ENCODE peak calls at places on chromosomes 6 and 20, in ten cellular contexts. N, V, A, S, Z, E, G, Y, D and F are unnamed samples.

GRCh38 chr6:20565291-20565690 is 31.0 kb downstream of the CDKAL1 start:
- DNase-seq in N (no peak), V (no peak), A (no peak), S (no peak), Z (no peak), E (no peak), G (no peak), Y (no peak), D (no peak), F (no peak)

GRCh38 chr6:13536796-13537526 is 37.4 kb upstream of the SIRT5 start:
- DNase-seq in N (no peak), V (no peak), A (no peak), S (no peak), Z (no peak), E (no peak), G (peak), Y (no peak), D (no peak), F (no peak)

GRCh38 chr20:20802328-20802727 is 89.9 kb upstream of the RALGAPA2 start:
- DNase-seq in N (no peak), V (no peak), A (no peak), S (no peak), Z (no peak), E (no peak), G (no peak), Y (no peak), D (no peak), F (no peak)

GRCh38 chr20:25063981-25064380 is 6.0 kb upstream of the ACSS1 start:
- DNase-seq in N (no peak), V (no peak), A (no peak), S (no peak), Z (no peak), E (no peak), G (no peak), Y (no peak), D (no peak), F (no peak)

GRCh38 chr20:17014217-17014616 is 212.6 kb upstream of the PCSK2 start:
- DNase-seq in N (no peak), V (no peak), A (no peak), S (peak), Z (no peak), E (no peak), G (no peak), Y (no peak), D (no peak), F (no peak)

GRCh38 chr6:83605517-83605916 is 93.2 kb downstream of the PRSS35 start:
- DNase-seq in N (no peak), V (no peak), A (no peak), S (no peak), Z (no peak), E (no peak), G (no peak), Y (no peak), D (no peak), F (no peak)

GRCh38 chr6:159815410-159815809 is 15.3 kb downstream of the PNLDC1 start:
- DNase-seq in N (no peak), V (no peak), A (no peak), S (no peak), Z (no peak), E (no peak), G (no peak), Y (no peak), D (no peak), F (no peak)

GRCh38 chr20:9142809-9143208 is 73.9 kb downstream of the PLCB4 start:
- DNase-seq in N (no peak), V (no peak), A (no peak), S (no peak), Z (no peak), E (no peak), G (no peak), Y (no peak), D (no peak), F (no peak)

GRCh38 chr6:14664616-14665315 is 547.2 kb downstream of the CD83 start:
- DNase-seq in N (no peak), V (no peak), A (no peak), S (peak), Z (no peak), E (peak), G (no peak), Y (peak), D (no peak), F (no peak)

GRCh38 chr6:105591053-105591452 is 188.2 kb upstream of the PREP start:
- DNase-seq in N (no peak), V (no peak), A (no peak), S (no peak), Z (no peak), E (peak), G (no peak), Y (no peak), D (no peak), F (peak)

GRCh38 chr20:29689411-29690225 is 1567.8 kb upstream of the DEFB115 start:
- DNase-seq in N (peak), V (no peak), A (no peak), S (peak), Z (no peak), E (no peak), G (no peak), Y (peak), D (no peak), F (no peak)

GRCh38 chr6:5099537-5099936 is 14.4 kb downstream of the PPP1R3G start:
- DNase-seq in N (no peak), V (no peak), A (no peak), S (no peak), Z (no peak), E (no peak), G (no peak), Y (no peak), D (no peak), F (no peak)

GRCh38 chr20:24825591-24825990 is 123.5 kb upstream of the CST7 start:
- DNase-seq in N (no peak), V (no peak), A (no peak), S (no peak), Z (no peak), E (no peak), G (no peak), Y (no peak), D (no peak), F (no peak)

GRCh38 chr6:129828229-129828628 is 32.9 kb downstream of the TMEM244 start:
- DNase-seq in N (no peak), V (no peak), A (no peak), S (no peak), Z (no peak), E (no peak), G (no peak), Y (no peak), D (no peak), F (no peak)

GRCh38 chr6:75657327-75657726 is 55.6 kb downstream of the SENP6 start:
- DNase-seq in N (no peak), V (no peak), A (no peak), S (no peak), Z (no peak), E (no peak), G (no peak), Y (no peak), D (no peak), F (no peak)

GRCh38 chr6:140779341-140779740 is 1353.4 kb upstream of the GJE1 start:
- DNase-seq in N (no peak), V (no peak), A (no peak), S (no peak), Z (no peak), E (peak), G (no peak), Y (no peak), D (no peak), F (no peak)

GRCh38 chr6:90575267-90575666 is 11.6 kb downstream of the MAP3K7 start:
- DNase-seq in N (no peak), V (no peak), A (no peak), S (no peak), Z (no peak), E (no peak), G (no peak), Y (peak), D (no peak), F (no peak)

GRCh38 chr6:15504581-15505350 is 158.1 kb downstream of the DTNBP1 start:
- DNase-seq in N (peak), V (no peak), A (no peak), S (peak), Z (peak), E (peak), G (peak), Y (no peak), D (no peak), F (no peak)

GRCh38 chr6:130598021-130598989 is 228.9 kb upstream of the SMLR1 start:
- DNase-seq in N (no peak), V (no peak), A (no peak), S (no peak), Z (no peak), E (peak), G (peak), Y (no peak), D (no peak), F (no peak)

GRCh38 chr6:90997076-90997475 is 410.2 kb upstream of the MAP3K7 start:
- DNase-seq in N (no peak), V (no peak), A (no peak), S (no peak), Z (no peak), E (no peak), G (no peak), Y (no peak), D (no peak), F (no peak)

GRCh38 chr20:6588296-6588695 is 179.2 kb upstream of the BMP2 start:
- DNase-seq in N (no peak), V (peak), A (no peak), S (no peak), Z (no peak), E (no peak), G (peak), Y (no peak), D (no peak), F (no peak)

GRCh38 chr6:583639-584038 is 73.3 kb downstream of the HUS1B start:
- DNase-seq in N (no peak), V (peak), A (no peak), S (peak), Z (no peak), E (no peak), G (no peak), Y (no peak), D (no peak), F (no peak)

GRCh38 chr6:52360601-52361346 is 1.2 kb upstream of the PAQR8 start:
- DNase-seq in N (no peak), V (peak), A (no peak), S (no peak), Z (no peak), E (no peak), G (no peak), Y (no peak), D (no peak), F (no peak)

GRCh38 chr6:62285612-62286469 is at the start of gene KHDRBS2:
- DNase-seq in N (peak), V (peak), A (no peak), S (peak), Z (peak), E (no peak), G (no peak), Y (peak), D (peak), F (peak)

GRCh38 chr6:21594427-21595264 is 1.1 kb downstream of the SOX4 start:
- DNase-seq in N (no peak), V (peak), A (peak), S (peak), Z (no peak), E (peak), G (peak), Y (peak), D (peak), F (peak)

GRCh38 chr6:7821426-7821825 is 89.2 kb downstream of the TXNDC5 start:
- DNase-seq in N (no peak), V (no peak), A (no peak), S (no peak), Z (no peak), E (peak), G (no peak), Y (no peak), D (no peak), F (no peak)

GRCh38 chr20:19760371-19760721 is 2.3 kb downstream of the RIN2 start:
- DNase-seq in N (no peak), V (peak), A (no peak), S (no peak), Z (no peak), E (no peak), G (no peak), Y (no peak), D (no peak), F (no peak)

GRCh38 chr6:149094156-149094555 is 223.4 kb upstream of the TAB2 start:
- DNase-seq in N (no peak), V (no peak), A (no peak), S (no peak), Z (no peak), E (peak), G (peak), Y (no peak), D (no peak), F (no peak)

GRCh38 chr20:7650481-7650880 is 289.8 kb downstream of the HAO1 start:
- DNase-seq in N (no peak), V (peak), A (no peak), S (no peak), Z (no peak), E (no peak), G (peak), Y (no peak), D (no peak), F (no peak)

GRCh38 chr20:51586005-51586440 is 43.5 kb upstream of the NFATC2 start:
- DNase-seq in N (no peak), V (no peak), A (no peak), S (no peak), Z (no peak), E (peak), G (peak), Y (no peak), D (no peak), F (no peak)

GRCh38 chr6:44712353-44713147 is 325.0 kb downstream of the CDC5L start:
- DNase-seq in N (no peak), V (no peak), A (no peak), S (no peak), Z (peak), E (no peak), G (peak), Y (no peak), D (no peak), F (no peak)

GRCh38 chr6:5401845-5402738 is 140.8 kb downstream of the FARS2 start:
- DNase-seq in N (no peak), V (peak), A (no peak), S (no peak), Z (no peak), E (peak), G (peak), Y (no peak), D (no peak), F (no peak)

GRCh38 chr6:155291291-155291690 is 23.0 kb downstream of the TFB1M start:
- DNase-seq in N (no peak), V (no peak), A (no peak), S (no peak), Z (no peak), E (no peak), G (peak), Y (no peak), D (no peak), F (no peak)

GRCh38 chr6:33589723-33590530 is 9.9 kb upstream of the BAK1 start:
- DNase-seq in N (peak), V (peak), A (no peak), S (peak), Z (no peak), E (peak), G (peak), Y (peak), D (peak), F (peak)

GRCh38 chr6:136609878-136610706 is 59.9 kb upstream of the MAP7 start:
- DNase-seq in N (peak), V (no peak), A (no peak), S (peak), Z (no peak), E (peak), G (peak), Y (peak), D (no peak), F (no peak)